ENCODE peak calls at places on chromosomes 12 and 14, in ten cellular contexts. T is body of pancreas; V is stomach; J is CD8-positive, alpha-beta memory T cell; N is CD4-positive, alpha-beta T cell; S is breast epithelium; R is AG04450; W is Karpas-422; Q is mammary epithelial cell; A is uterus. H is an unnamed sample.

GRCh38 chr14:66650491-66650911 is 142.6 kb downstream of the GPHN start:
- DNase-seq in T (no peak), V (no peak), J (no peak), N (no peak), S (no peak), R (no peak), W (no peak), Q (peak; percentile 77), A (no peak), H (peak; percentile 22)

GRCh38 chr14:93458234-93458633 is 27.5 kb downstream of the UNC79 start:
- DNase-seq in T (no peak), V (no peak), J (no peak), N (no peak), S (no peak), R (no peak), W (no peak), Q (no peak), A (no peak), H (no peak)

GRCh38 chr12:117342682-117343081 is 18.7 kb downstream of the NOS1 start:
- DNase-seq in T (no peak), V (no peak), J (no peak), N (no peak), S (no peak), R (no peak), W (no peak), Q (peak; percentile 5), A (no peak), H (peak; percentile 91)

GRCh38 chr12:94982456-94982855 is 21.0 kb downstream of the NDUFA12 start:
- DNase-seq in T (no peak), V (no peak), J (no peak), N (no peak), S (no peak), R (no peak), W (peak; percentile 60), Q (no peak), A (no peak), H (no peak)

GRCh38 chr14:92655372-92655771 is 93.1 kb downstream of the LGMN start:
- DNase-seq in T (no peak), V (no peak), J (no peak), N (no peak), S (no peak), R (no peak), W (no peak), Q (no peak), A (no peak), H (no peak)

GRCh38 chr12:51886021-51886710 is 1.7 kb upstream of the ANKRD33 start:
- DNase-seq in T (peak; percentile 61), V (no peak), J (no peak), N (peak; percentile 40), S (peak; percentile 85), R (peak; percentile 81), W (no peak), Q (peak; percentile 73), A (peak; percentile 88), H (no peak)

GRCh38 chr14:24198845-24199524 is 3.7 kb upstream of the TM9SF1 start:
- DNase-seq in T (no peak), V (no peak), J (no peak), N (no peak), S (no peak), R (no peak), W (no peak), Q (no peak), A (no peak), H (no peak)

GRCh38 chr14:27727371-27727770 is 1039.2 kb upstream of the FOXG1 start:
- DNase-seq in T (no peak), V (no peak), J (no peak), N (no peak), S (no peak), R (no peak), W (no peak), Q (no peak), A (no peak), H (no peak)

GRCh38 chr14:74649167-74649566 is 37.1 kb upstream of the LTBP2 start:
- DNase-seq in T (no peak), V (no peak), J (no peak), N (no peak), S (no peak), R (no peak), W (no peak), Q (peak; percentile 39), A (no peak), H (no peak)

GRCh38 chr14:69005432-69006148 is 26.5 kb upstream of the ACTN1 start:
- DNase-seq in T (peak; percentile 57), V (peak; percentile 55), J (no peak), N (no peak), S (peak; percentile 74), R (peak; percentile 72), W (no peak), Q (peak; percentile 88), A (peak; percentile 80), H (peak; percentile 43)

GRCh38 chr12:64042901-64043300 is 179.2 kb downstream of the KICS2 start:
- DNase-seq in T (no peak), V (no peak), J (no peak), N (no peak), S (no peak), R (peak; percentile 34), W (no peak), Q (no peak), A (no peak), H (no peak)

GRCh38 chr12:76762556-76762955 is 1.4 kb upstream of the ZDHHC17 start:
- DNase-seq in T (no peak), V (no peak), J (no peak), N (no peak), S (no peak), R (no peak), W (no peak), Q (no peak), A (no peak), H (no peak)

GRCh38 chr12:32305163-32305562 is 94.2 kb upstream of the FGD4 start:
- DNase-seq in T (no peak), V (no peak), J (no peak), N (no peak), S (no peak), R (no peak), W (no peak), Q (no peak), A (no peak), H (no peak)

GRCh38 chr12:79438480-79439178 is 252.1 kb downstream of the PAWR start:
- DNase-seq in T (no peak), V (no peak), J (no peak), N (no peak), S (no peak), R (no peak), W (no peak), Q (no peak), A (no peak), H (no peak)
- H3K27ac ChIP-seq in T (no peak overlapping the region), V (no peak overlapping the region), J (no peak overlapping the region), N (no peak overlapping the region), S (no peak overlapping the region), R (peak overlapping the region; percentile 25), W (no peak overlapping the region), Q (no peak overlapping the region), A (peak overlapping the region; percentile 55), H (no peak overlapping the region)

DNA sequence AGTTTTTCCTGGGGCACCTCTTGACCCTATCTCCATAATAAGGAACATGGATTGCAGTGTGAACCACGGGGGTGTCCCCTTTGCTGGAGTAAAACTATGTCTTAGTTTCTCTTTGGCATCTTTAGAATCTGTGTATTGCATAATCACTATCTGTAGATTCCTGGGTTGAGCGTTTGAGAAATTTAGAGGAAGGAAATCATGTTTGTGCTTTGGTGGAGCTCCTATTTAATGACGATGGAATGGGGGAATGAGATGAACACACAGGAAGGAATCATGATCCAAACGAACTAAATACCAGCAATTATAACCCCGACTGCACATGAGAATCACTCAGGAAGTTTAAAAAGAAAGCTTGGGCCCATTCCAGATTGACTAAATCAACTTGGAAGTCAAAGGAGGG is 1.3 kb upstream of the MYG1 start:
- DNase-seq in T (no peak), V (no peak), J (no peak), N (no peak), S (no peak), R (peak; percentile 79), W (no peak), Q (no peak), A (no peak), H (no peak)
- H3K27ac ChIP-seq in T (no peak overlapping the region), V (no peak overlapping the region), J (no peak overlapping the region), N (no peak overlapping the region), S (peak overlapping the region; percentile 26), R (peak overlapping the region; percentile 96), W (no peak overlapping the region), Q (no peak overlapping the region), A (no peak overlapping the region), H (peak overlapping the region; percentile 68)

DNA sequence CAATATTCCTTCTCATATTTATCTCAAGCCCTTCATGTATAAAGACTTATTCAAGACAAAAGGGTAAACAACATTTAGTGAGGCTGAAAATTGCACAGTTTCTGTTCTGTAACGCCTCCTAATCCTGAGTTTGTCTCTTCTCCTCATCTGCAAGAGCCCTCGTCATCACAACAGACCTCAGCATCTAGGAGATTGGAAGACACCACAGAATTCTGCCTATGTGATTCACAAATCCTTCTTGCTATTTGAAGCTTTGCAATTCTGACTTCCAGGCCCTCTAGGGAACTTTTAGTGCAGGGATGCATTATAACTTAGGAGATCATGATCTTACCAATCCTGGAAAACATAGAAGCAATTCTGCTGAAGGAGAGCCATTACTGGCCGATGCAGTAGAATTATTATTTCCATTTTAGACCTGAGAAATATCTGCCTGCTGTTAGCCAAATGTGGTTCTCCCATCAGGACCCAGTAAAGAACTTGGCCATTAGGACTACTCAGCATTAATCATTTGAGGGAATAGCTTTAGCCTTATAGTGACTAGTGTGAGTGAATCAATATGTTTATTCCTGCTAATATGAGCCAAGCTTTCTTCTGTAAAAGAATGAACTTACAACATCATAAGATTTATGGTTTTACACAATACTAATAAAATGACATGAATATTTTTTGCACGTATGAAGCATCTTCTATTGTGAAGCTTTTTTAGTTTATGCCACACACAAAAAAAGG is 119.5 kb downstream of the ANO4 start:
- DNase-seq in T (no peak), V (no peak), J (no peak), N (no peak), S (no peak), R (no peak), W (no peak), Q (no peak), A (no peak), H (no peak)
- H3K27ac ChIP-seq in T (no peak overlapping the region), V (no peak overlapping the region), J (no peak overlapping the region), N (no peak overlapping the region), S (no peak overlapping the region), R (no peak overlapping the region), W (no peak overlapping the region), Q (no peak overlapping the region), A (no peak overlapping the region), H (no peak overlapping the region)

GRCh38 chr12:120495189-120495722 is 657 bp upstream of the DYNLL1 start:
- DNase-seq in T (no peak), V (no peak), J (no peak), N (no peak), S (no peak), R (no peak), W (no peak), Q (peak; percentile 6), A (peak; percentile 20), H (no peak)
- H3K27ac ChIP-seq in T (peak overlapping the region; percentile 75), V (peak overlapping the region; percentile 66), J (peak overlapping the region; percentile 66), N (peak overlapping the region; percentile 34), S (peak overlapping the region; percentile 87), R (no peak overlapping the region), W (no peak overlapping the region), Q (peak overlapping the region; percentile 80), A (peak overlapping the region; percentile 83), H (peak overlapping the region; percentile 70)

GRCh38 chr14:90758959-90759358 is 57.3 kb downstream of the TTC7B start:
- DNase-seq in T (peak; percentile 34), V (peak; percentile 38), J (no peak), N (no peak), S (peak; percentile 28), R (no peak), W (no peak), Q (no peak), A (peak; percentile 65), H (no peak)
- H3K27ac ChIP-seq in T (peak overlapping the region; percentile 58), V (no peak overlapping the region), J (peak overlapping the region; percentile 43), N (peak overlapping the region; percentile 63), S (peak overlapping the region; percentile 93), R (no peak overlapping the region), W (no peak overlapping the region), Q (peak overlapping the region; percentile 55), A (peak overlapping the region; percentile 99), H (peak overlapping the region; percentile 29)

GRCh38 chr14:61766136-61766535 is 3.9 kb downstream of the SNAPC1 start:
- DNase-seq in T (no peak), V (no peak), J (no peak), N (no peak), S (no peak), R (no peak), W (no peak), Q (no peak), A (no peak), H (no peak)
- H3K27ac ChIP-seq in T (no peak overlapping the region), V (no peak overlapping the region), J (no peak overlapping the region), N (no peak overlapping the region), S (no peak overlapping the region), R (no peak overlapping the region), W (no peak overlapping the region), Q (no peak overlapping the region), A (no peak overlapping the region), H (peak overlapping the region; percentile 67)

H was measured in epithelial cell of prostate.